ENCODE peak calls at places on chromosomes 1 and 21, in nine cellular contexts. One of them, this sample, is unnamed. For H3K4me1, the result is how much of the 10 kb centered on the place peaks cover.

GRCh38 chr21:46144464-46145070 is 10.8 kb downstream of the FTCD start:
- DNase-seq in Peyer's patch: no peak
- DNase-seq in endodermal cell: no peak
- DNase-seq in cardiac muscle cell: no peak
- DNase-seq in GM23338: no peak
- DNase-seq in mucosa of descending colon: no peak
- DNase-seq in heart right ventricle: no peak
- DNase-seq in psoas muscle: peak
- DNase-seq in left ventricle myocardium inferior: no peak
- DNase-seq in this sample: no peak

GRCh38 chr21:32083175-32083574 is 195.7 kb downstream of the MIS18A start:
- DNase-seq in Peyer's patch: no peak
- DNase-seq in endodermal cell: no peak
- DNase-seq in cardiac muscle cell: peak
- DNase-seq in GM23338: no peak
- DNase-seq in mucosa of descending colon: no peak
- DNase-seq in heart right ventricle: no peak
- DNase-seq in psoas muscle: no peak
- DNase-seq in left ventricle myocardium inferior: no peak
- DNase-seq in this sample: no peak

GRCh38 chr1:66070491-66070890 is 277.8 kb downstream of the PDE4B start:
- DNase-seq in Peyer's patch: no peak
- DNase-seq in endodermal cell: no peak
- DNase-seq in cardiac muscle cell: no peak
- DNase-seq in GM23338: no peak
- DNase-seq in mucosa of descending colon: no peak
- DNase-seq in heart right ventricle: no peak
- DNase-seq in psoas muscle: no peak
- DNase-seq in left ventricle myocardium inferior: no peak
- DNase-seq in this sample: no peak

GRCh38 chr1:223556414-223557124 is 108.9 kb downstream of the CAPN8 start:
- DNase-seq in Peyer's patch: peak
- DNase-seq in endodermal cell: peak
- DNase-seq in cardiac muscle cell: peak
- DNase-seq in GM23338: peak
- DNase-seq in mucosa of descending colon: peak
- DNase-seq in heart right ventricle: no peak
- DNase-seq in psoas muscle: peak
- DNase-seq in left ventricle myocardium inferior: no peak
- DNase-seq in this sample: no peak

GRCh38 chr1:198651685-198652400 is 13.0 kb downstream of the PTPRC start:
- DNase-seq in Peyer's patch: peak
- DNase-seq in endodermal cell: no peak
- DNase-seq in cardiac muscle cell: no peak
- DNase-seq in GM23338: no peak
- DNase-seq in mucosa of descending colon: no peak
- DNase-seq in heart right ventricle: no peak
- DNase-seq in psoas muscle: no peak
- DNase-seq in left ventricle myocardium inferior: no peak
- DNase-seq in this sample: no peak

GRCh38 chr1:48767957-48768510 is 8.7 kb downstream of the BEND5 start:
- DNase-seq in Peyer's patch: no peak
- DNase-seq in endodermal cell: no peak
- DNase-seq in cardiac muscle cell: no peak
- DNase-seq in GM23338: no peak
- DNase-seq in mucosa of descending colon: no peak
- DNase-seq in heart right ventricle: no peak
- DNase-seq in psoas muscle: no peak
- DNase-seq in left ventricle myocardium inferior: no peak
- DNase-seq in this sample: no peak

GRCh38 chr1:26021647-26022403 is at the start of gene EXTL1:
- DNase-seq in Peyer's patch: no peak
- DNase-seq in endodermal cell: peak
- DNase-seq in cardiac muscle cell: peak
- DNase-seq in GM23338: peak
- DNase-seq in mucosa of descending colon: no peak
- DNase-seq in heart right ventricle: peak
- DNase-seq in psoas muscle: peak
- DNase-seq in left ventricle myocardium inferior: peak
- DNase-seq in this sample: no peak

GRCh38 chr1:33098371-33098770 is 17.4 kb downstream of the AZIN2 start:
- DNase-seq in Peyer's patch: no peak
- DNase-seq in endodermal cell: no peak
- DNase-seq in cardiac muscle cell: peak
- DNase-seq in GM23338: no peak
- DNase-seq in mucosa of descending colon: no peak
- DNase-seq in heart right ventricle: no peak
- DNase-seq in psoas muscle: no peak
- DNase-seq in left ventricle myocardium inferior: no peak
- DNase-seq in this sample: no peak

GRCh38 chr1:234628099-234628498 is 18.1 kb upstream of the IRF2BP2 start:
- DNase-seq in Peyer's patch: no peak
- DNase-seq in endodermal cell: no peak
- DNase-seq in cardiac muscle cell: peak
- DNase-seq in GM23338: no peak
- DNase-seq in mucosa of descending colon: no peak
- DNase-seq in heart right ventricle: no peak
- DNase-seq in psoas muscle: no peak
- DNase-seq in left ventricle myocardium inferior: no peak
- DNase-seq in this sample: no peak

GRCh38 chr1:41404308-41404755 is 43.1 kb downstream of the FOXO6 start:
- DNase-seq in Peyer's patch: no peak
- DNase-seq in endodermal cell: peak
- DNase-seq in cardiac muscle cell: peak
- DNase-seq in GM23338: peak
- DNase-seq in mucosa of descending colon: no peak
- DNase-seq in heart right ventricle: no peak
- DNase-seq in psoas muscle: no peak
- DNase-seq in left ventricle myocardium inferior: no peak
- DNase-seq in this sample: no peak

GRCh38 chr1:236086537-236086936 is 21.6 kb upstream of the NID1 start:
- DNase-seq in Peyer's patch: no peak
- DNase-seq in endodermal cell: no peak
- DNase-seq in cardiac muscle cell: no peak
- DNase-seq in GM23338: no peak
- DNase-seq in mucosa of descending colon: no peak
- DNase-seq in heart right ventricle: no peak
- DNase-seq in psoas muscle: no peak
- DNase-seq in left ventricle myocardium inferior: no peak
- DNase-seq in this sample: no peak

GRCh38 chr1:236090741-236091147 is 25.9 kb upstream of the NID1 start:
- DNase-seq in Peyer's patch: no peak
- DNase-seq in endodermal cell: no peak
- DNase-seq in cardiac muscle cell: no peak
- DNase-seq in GM23338: no peak
- DNase-seq in mucosa of descending colon: no peak
- DNase-seq in heart right ventricle: no peak
- DNase-seq in psoas muscle: no peak
- DNase-seq in left ventricle myocardium inferior: no peak
- DNase-seq in this sample: no peak

GRCh38 chr1:236085545-236086159 is 20.8 kb upstream of the NID1 start:
- DNase-seq in Peyer's patch: no peak
- DNase-seq in endodermal cell: no peak
- DNase-seq in cardiac muscle cell: no peak
- DNase-seq in GM23338: no peak
- DNase-seq in mucosa of descending colon: no peak
- DNase-seq in heart right ventricle: no peak
- DNase-seq in psoas muscle: no peak
- DNase-seq in left ventricle myocardium inferior: no peak
- DNase-seq in this sample: no peak

GRCh38 chr1:236091933-236092318 is 27.0 kb upstream of the NID1 start:
- DNase-seq in Peyer's patch: no peak
- DNase-seq in endodermal cell: no peak
- DNase-seq in cardiac muscle cell: no peak
- DNase-seq in GM23338: no peak
- DNase-seq in mucosa of descending colon: no peak
- DNase-seq in heart right ventricle: no peak
- DNase-seq in psoas muscle: no peak
- DNase-seq in left ventricle myocardium inferior: no peak
- DNase-seq in this sample: no peak

GRCh38 chr1:236089046-236089773 is 24.3 kb upstream of the NID1 start:
- DNase-seq in Peyer's patch: no peak
- DNase-seq in endodermal cell: no peak
- DNase-seq in cardiac muscle cell: peak
- DNase-seq in GM23338: no peak
- DNase-seq in mucosa of descending colon: no peak
- DNase-seq in heart right ventricle: no peak
- DNase-seq in psoas muscle: no peak
- DNase-seq in left ventricle myocardium inferior: no peak
- DNase-seq in this sample: no peak
- TF ChIP-seq CTCF in Peyer's patch: no peak
- TF ChIP-seq CTCF in endodermal cell: no peak
- TF ChIP-seq CTCF in cardiac muscle cell: no peak
- TF ChIP-seq CTCF in GM23338: no peak
- TF ChIP-seq CTCF in mucosa of descending colon: no peak
- TF ChIP-seq CTCF in heart right ventricle: no peak
- TF ChIP-seq CTCF in psoas muscle: no peak
- TF ChIP-seq CTCF in left ventricle myocardium inferior: no peak
- TF ChIP-seq CTCF in this sample: no peak

GRCh38 chr1:47225430-47226100 is 6.5 kb downstream of the TAL1 start:
- DNase-seq in Peyer's patch: no peak
- DNase-seq in endodermal cell: peak
- DNase-seq in cardiac muscle cell: no peak
- DNase-seq in GM23338: peak
- DNase-seq in mucosa of descending colon: no peak
- DNase-seq in heart right ventricle: no peak
- DNase-seq in psoas muscle: peak
- DNase-seq in left ventricle myocardium inferior: no peak
- DNase-seq in this sample: no peak
- H3K4me3 ChIP-seq in Peyer's patch: peak
- H3K4me3 ChIP-seq in endodermal cell: peak
- H3K4me3 ChIP-seq in cardiac muscle cell: peak
- H3K4me3 ChIP-seq in GM23338: peak
- H3K4me3 ChIP-seq in mucosa of descending colon: no peak
- H3K4me3 ChIP-seq in heart right ventricle: peak
- H3K4me3 ChIP-seq in psoas muscle: peak
- H3K4me3 ChIP-seq in left ventricle myocardium inferior: peak
- H3K4me3 ChIP-seq in this sample: peak

GRCh38 chr1:203557390-203557789 is 63.4 kb downstream of the OPTC start:
- DNase-seq in Peyer's patch: no peak
- DNase-seq in endodermal cell: no peak
- DNase-seq in cardiac muscle cell: peak
- DNase-seq in GM23338: no peak
- DNase-seq in mucosa of descending colon: no peak
- DNase-seq in heart right ventricle: peak
- DNase-seq in psoas muscle: no peak
- DNase-seq in left ventricle myocardium inferior: peak
- DNase-seq in this sample: peak

GRCh38 chr1:203555484-203556046 is 61.6 kb downstream of the OPTC start:
- DNase-seq in Peyer's patch: no peak
- DNase-seq in endodermal cell: peak
- DNase-seq in cardiac muscle cell: no peak
- DNase-seq in GM23338: no peak
- DNase-seq in mucosa of descending colon: no peak
- DNase-seq in heart right ventricle: no peak
- DNase-seq in psoas muscle: no peak
- DNase-seq in left ventricle myocardium inferior: no peak
- DNase-seq in this sample: no peak

GRCh38 chr1:203553501-203553900 is 59.5 kb downstream of the OPTC start:
- DNase-seq in Peyer's patch: no peak
- DNase-seq in endodermal cell: no peak
- DNase-seq in cardiac muscle cell: no peak
- DNase-seq in GM23338: no peak
- DNase-seq in mucosa of descending colon: no peak
- DNase-seq in heart right ventricle: no peak
- DNase-seq in psoas muscle: no peak
- DNase-seq in left ventricle myocardium inferior: no peak
- DNase-seq in this sample: no peak

GRCh38 chr1:203556047-203556851 is 62.3 kb downstream of the OPTC start:
- DNase-seq in Peyer's patch: no peak
- DNase-seq in endodermal cell: peak
- DNase-seq in cardiac muscle cell: peak
- DNase-seq in GM23338: peak
- DNase-seq in mucosa of descending colon: peak
- DNase-seq in heart right ventricle: peak
- DNase-seq in psoas muscle: peak
- DNase-seq in left ventricle myocardium inferior: peak
- DNase-seq in this sample: peak

DNA sequence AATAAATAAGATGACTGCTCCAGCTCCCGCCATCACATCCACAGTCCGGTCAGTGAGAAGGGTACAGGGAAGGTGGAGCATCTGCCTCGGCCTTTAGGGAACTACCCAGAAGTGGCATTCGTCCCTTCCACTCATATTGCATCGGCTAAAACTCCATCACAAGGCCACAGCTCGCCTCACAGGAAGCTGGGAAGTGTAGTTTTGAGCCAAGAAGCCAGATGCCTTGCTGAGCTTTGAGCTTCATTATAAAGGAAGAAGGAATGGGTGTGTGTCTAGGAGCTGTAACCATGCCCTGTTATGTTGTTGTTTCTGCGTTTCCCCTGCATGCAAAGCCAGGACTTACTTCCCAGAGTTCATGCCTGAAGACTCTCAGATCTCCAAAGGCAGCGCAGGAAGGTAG is 61.1 kb downstream of the OPTC start:
- DNase-seq in Peyer's patch: no peak
- DNase-seq in endodermal cell: no peak
- DNase-seq in cardiac muscle cell: peak
- DNase-seq in GM23338: peak
- DNase-seq in mucosa of descending colon: no peak
- DNase-seq in heart right ventricle: peak
- DNase-seq in psoas muscle: no peak
- DNase-seq in left ventricle myocardium inferior: no peak
- DNase-seq in this sample: no peak
- H3K4me1 ChIP-seq in Peyer's patch: under half
- H3K4me1 ChIP-seq in endodermal cell: under half
- H3K4me1 ChIP-seq in cardiac muscle cell: half or more
- H3K4me1 ChIP-seq in GM23338: under half
- H3K4me1 ChIP-seq in mucosa of descending colon: under half
- H3K4me1 ChIP-seq in heart right ventricle: half or more
- H3K4me1 ChIP-seq in psoas muscle: under half
- H3K4me1 ChIP-seq in left ventricle myocardium inferior: half or more
- H3K4me1 ChIP-seq in this sample: under half

DNA sequence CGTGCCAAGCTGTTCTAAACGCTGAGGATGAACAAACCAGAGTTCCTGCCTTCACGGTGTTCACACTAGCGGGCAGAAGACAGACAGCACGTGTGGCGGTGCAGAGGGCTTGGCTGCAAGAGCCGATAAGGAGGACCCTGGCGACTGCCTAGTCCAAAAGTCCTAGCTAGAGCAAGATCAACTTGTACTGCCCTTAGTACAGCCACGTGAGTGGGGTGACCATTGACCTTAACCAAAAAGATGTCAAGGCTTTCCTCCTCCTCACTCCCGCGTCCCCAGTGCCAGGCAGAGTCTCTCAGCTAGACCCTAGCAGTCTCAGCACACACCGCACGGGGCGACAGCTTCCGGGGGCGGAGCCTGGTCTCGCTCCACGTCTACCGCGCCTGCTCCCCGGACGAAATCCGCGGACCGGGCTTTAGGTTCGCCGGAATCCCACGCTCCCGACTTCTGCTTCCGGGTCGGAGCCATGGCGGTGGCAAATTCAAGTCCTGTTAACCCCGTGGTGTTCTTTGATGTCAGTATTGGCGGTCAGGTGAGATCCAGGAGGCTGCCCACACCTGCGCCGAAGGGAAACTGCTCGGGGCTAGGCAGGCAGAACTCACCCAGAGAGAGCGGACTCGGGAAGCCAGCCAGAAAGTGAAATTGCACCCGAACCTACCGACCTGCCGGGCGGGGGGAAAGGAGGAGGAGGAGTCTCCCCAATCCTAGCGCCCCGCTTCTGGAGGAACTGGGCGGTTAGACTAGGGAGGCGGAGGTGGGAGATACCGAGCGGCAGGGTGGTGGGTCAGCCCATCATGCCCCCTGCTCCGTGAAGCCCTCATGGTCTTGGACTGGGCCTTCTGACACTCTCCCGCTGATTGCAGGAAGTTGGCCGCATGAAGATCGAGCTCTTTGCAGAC is at the start of gene PPIH:
- DNase-seq in Peyer's patch: peak
- DNase-seq in endodermal cell: peak
- DNase-seq in cardiac muscle cell: peak
- DNase-seq in GM23338: peak
- DNase-seq in mucosa of descending colon: peak
- DNase-seq in heart right ventricle: peak
- DNase-seq in psoas muscle: peak
- DNase-seq in left ventricle myocardium inferior: peak
- DNase-seq in this sample: peak
- TF ChIP-seq CTCF in Peyer's patch: peak
- TF ChIP-seq CTCF in endodermal cell: peak
- TF ChIP-seq CTCF in cardiac muscle cell: no peak
- TF ChIP-seq CTCF in GM23338: no peak
- TF ChIP-seq CTCF in mucosa of descending colon: peak
- TF ChIP-seq CTCF in heart right ventricle: peak
- TF ChIP-seq CTCF in psoas muscle: peak
- TF ChIP-seq CTCF in left ventricle myocardium inferior: peak
- TF ChIP-seq CTCF in this sample: peak

This sample was measured in ascending aorta.